ENCODE peak calls at places on chromosome 14, in six cellular contexts. H is H9, M is IMR-90, D is neuronal stem cell, L is H1, R is trophoblast cell. J is an unnamed sample.

GRCh38 chr14:24130380-24130716 is at the start of gene FITM1:
- DNase-seq in M (no peak), R (no peak), H (no peak), D (no peak), L (no peak), J (no peak)

GRCh38 chr14:102772781-102773570 is 4.3 kb upstream of the TRAF3 start:
- DNase-seq in H (peak; percentile 89), D (no peak), L (peak; percentile 71), M (no peak), R (no peak), J (peak; percentile 54)

GRCh38 chr14:81302613-81303012 is 81.9 kb upstream of the GTF2A1 start:
- DNase-seq in M (no peak), D (no peak), R (no peak), H (no peak), L (no peak), J (no peak)

GRCh38 chr14:104881369-104881979 is 16.4 kb downstream of the CEP170B start:
- DNase-seq in H (no peak), D (no peak), R (no peak), L (no peak), M (no peak), J (no peak)

GRCh38 chr14:61562321-61563161 is 132.8 kb upstream of the HIF1A start:
- DNase-seq in D (no peak), H (no peak), L (no peak), R (peak; percentile 85), M (peak; percentile 100), J (peak; percentile 100)

GRCh38 chr14:80393766-80394165 is 182.5 kb upstream of the DIO2 start:
- DNase-seq in D (no peak), R (no peak), L (no peak), M (peak; percentile 8), H (no peak), J (no peak)

GRCh38 chr14:30641207-30641606 is 19.1 kb downstream of the SCFD1 start:
- DNase-seq in M (no peak), R (no peak), H (no peak), D (no peak), L (no peak), J (no peak)

GRCh38 chr14:39376671-39377403 is 55.4 kb downstream of the FBXO33 start:
- DNase-seq in M (peak; percentile 40), R (peak; percentile 4), L (no peak), H (no peak), D (no peak), J (peak; percentile 65)

GRCh38 chr14:35405304-35405996 is 901 bp upstream of the NFKBIA start:
- DNase-seq in M (no peak), H (no peak), D (no peak), L (no peak), R (no peak), J (no peak)
- H3K18ac ChIP-seq in M (peak overlapping the region; percentile 86), H (no peak overlapping the region), D (peak overlapping the region; percentile 84), L (peak overlapping the region; percentile 71), R (peak overlapping the region; percentile 89), J (peak overlapping the region; percentile 76)

GRCh38 chr14:82602794-82603193 is 1069.1 kb upstream of the SEL1L start:
- DNase-seq in L (no peak), M (no peak), R (no peak), D (no peak), H (no peak), J (no peak)
- H2AFZ ChIP-seq in L (no peak overlapping the region), M (no peak overlapping the region), R (no peak overlapping the region), D (no peak overlapping the region), H (no peak overlapping the region), J (no peak overlapping the region)

DNA sequence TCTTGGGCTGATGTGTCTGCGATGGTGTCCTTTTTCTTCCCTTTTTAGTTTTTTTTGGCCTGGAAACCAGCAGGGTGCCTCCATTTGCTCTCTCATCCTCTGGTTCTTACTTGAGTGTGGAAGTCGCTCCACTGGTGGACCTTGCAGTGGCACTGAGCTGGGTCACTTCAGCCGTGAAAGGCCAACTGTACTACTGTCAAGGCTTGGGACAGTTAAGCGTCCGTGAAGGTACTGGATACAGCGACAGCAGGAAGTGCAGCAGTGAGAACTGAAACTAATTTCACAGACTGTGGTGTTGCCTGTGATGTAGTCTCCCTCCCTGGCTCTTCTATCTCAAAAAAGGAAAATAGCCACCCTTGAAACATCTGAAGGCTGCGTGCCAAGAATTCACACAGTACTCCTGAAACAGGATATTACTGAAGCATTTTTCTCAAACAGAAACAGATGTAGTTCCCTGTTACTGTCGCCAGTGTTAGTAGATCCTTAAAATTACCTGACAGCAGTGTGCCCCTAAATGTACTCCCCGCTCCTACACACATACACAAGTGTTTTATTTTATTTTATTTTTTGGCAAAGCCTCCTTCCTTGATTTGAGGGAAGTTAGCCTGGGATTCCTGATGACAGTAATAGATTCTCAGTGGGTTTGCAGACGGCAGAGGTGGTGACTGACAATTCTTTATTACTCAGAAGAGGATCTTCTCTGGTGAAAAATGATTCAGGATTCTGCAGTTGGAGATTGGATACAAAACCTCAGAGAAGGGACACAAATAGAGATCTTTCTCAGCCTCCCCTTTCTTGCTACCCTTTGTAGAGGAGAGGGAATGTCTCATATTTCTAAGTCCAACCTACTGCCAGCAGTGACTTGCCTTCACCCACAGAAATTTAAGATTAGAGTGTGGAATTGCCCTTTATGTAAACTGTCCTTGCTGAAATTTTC is 4.3 kb downstream of the SUSD6 start:
- DNase-seq in M (peak; percentile 84), D (no peak), L (no peak), R (no peak), H (no peak), J (peak; percentile 72)
- H4K91ac ChIP-seq in M (peak overlapping the region; percentile 78), D (no peak overlapping the region), L (no peak overlapping the region), R (no peak overlapping the region), H (no peak overlapping the region), J (no peak overlapping the region)

GRCh38 chr14:65186951-65187350 is 84.6 kb upstream of the MAX start:
- DNase-seq in R (no peak), M (no peak), D (no peak), L (no peak), H (no peak), J (no peak)

GRCh38 chr14:65184032-65184764 is 81.9 kb upstream of the MAX start:
- DNase-seq in L (no peak), M (peak; percentile 32), D (no peak), R (no peak), H (no peak), J (no peak)

GRCh38 chr14:65185859-65186258 is 83.5 kb upstream of the MAX start:
- DNase-seq in D (no peak), M (no peak), H (no peak), R (no peak), L (no peak), J (no peak)

GRCh38 chr14:65190312-65190711 is 88.0 kb upstream of the MAX start:
- DNase-seq in R (no peak), H (no peak), D (no peak), L (no peak), M (no peak), J (no peak)

DNA sequence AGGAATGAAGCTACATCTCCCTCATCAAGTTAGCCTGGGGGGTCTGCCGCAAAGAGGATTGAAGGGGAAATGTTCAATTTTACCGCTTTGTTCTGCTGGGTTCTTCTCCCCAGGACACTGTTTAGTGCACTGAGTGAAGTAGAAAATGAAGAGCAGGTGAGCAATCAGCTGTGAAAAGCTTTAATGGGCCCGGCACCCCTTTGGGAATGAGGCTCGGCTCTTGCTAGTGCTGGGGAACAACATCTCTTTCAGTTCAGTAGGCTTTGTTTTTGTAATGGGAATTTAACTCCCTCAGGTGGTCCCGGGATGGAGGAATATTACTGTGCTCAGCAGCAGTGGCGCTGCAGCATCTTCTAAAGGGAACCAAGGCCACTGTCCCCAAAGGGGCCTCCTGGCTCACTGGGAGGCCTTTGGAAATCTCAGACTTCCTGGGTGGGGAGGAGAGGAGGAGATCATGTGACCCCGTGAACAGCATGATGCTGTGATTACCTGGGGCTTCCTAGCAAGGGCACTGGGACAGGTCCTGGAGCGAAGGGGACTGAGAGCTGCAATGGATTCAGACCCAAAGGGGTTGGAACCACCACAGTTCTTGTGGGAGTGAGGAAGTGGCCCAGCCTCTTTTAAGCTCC is 85.2 kb upstream of the MAX start:
- DNase-seq in D (no peak), L (no peak), R (no peak), H (peak; percentile 62), M (no peak), J (no peak)
- H3K18ac ChIP-seq in D (peak overlapping the region; percentile 58), L (peak overlapping the region; percentile 40), R (no peak overlapping the region), H (no peak overlapping the region), M (no peak overlapping the region), J (no peak overlapping the region)

GRCh38 chr14:56199095-56199975 is 81.1 kb downstream of the PELI2 start:
- DNase-seq in M (peak; percentile 99), L (no peak), R (no peak), H (no peak), D (no peak), J (peak; percentile 100)
- H2AFZ ChIP-seq in M (no peak overlapping the region), L (no peak overlapping the region), R (no peak overlapping the region), H (no peak overlapping the region), D (no peak overlapping the region), J (no peak overlapping the region)

DNA sequence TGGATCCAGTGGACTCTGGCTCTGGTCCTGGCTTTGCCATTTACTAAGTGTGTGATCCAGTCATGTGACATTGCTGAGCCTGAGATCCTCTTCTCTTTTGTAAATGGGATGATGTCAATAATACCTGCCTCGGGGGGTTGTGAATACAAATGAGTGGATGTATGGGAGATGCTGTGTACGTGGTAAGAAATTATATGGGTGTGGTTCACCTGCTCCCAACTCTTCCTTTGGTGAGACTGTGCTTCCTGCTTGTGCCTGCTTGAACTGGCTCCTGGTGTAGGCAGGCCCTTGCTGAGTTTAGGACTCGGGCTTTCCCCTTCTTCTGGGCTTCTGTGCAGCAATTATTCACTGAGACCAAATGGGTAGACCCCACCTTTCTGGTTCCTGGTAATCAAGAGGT is 189.5 kb upstream of the FRMD6 start:
- DNase-seq in L (no peak), R (no peak), D (no peak), M (no peak), H (no peak), J (no peak)
- H4K91ac ChIP-seq in L (no peak overlapping the region), R (no peak overlapping the region), D (no peak overlapping the region), M (no peak overlapping the region), H (no peak overlapping the region), J (no peak overlapping the region)

GRCh38 chr14:53955234-53955556 is 1.4 kb downstream of the BMP4 start:
- DNase-seq in D (no peak), L (no peak), H (no peak), R (no peak), M (no peak), J (no peak)
- H3K18ac ChIP-seq in D (no peak overlapping the region), L (peak overlapping the region; percentile 88), H (no peak overlapping the region), R (no peak overlapping the region), M (no peak overlapping the region), J (peak overlapping the region; percentile 90)